ENCODE peak calls at places on chromosomes 7 and 10, in four cellular contexts. One of them, this sample, is unnamed.

GRCh38 chr10:22620140-22620857 is 94.1 kb downstream of the PIP4K2A start:
- DNase-seq in GM12878: no peak
- DNase-seq in HepG2: no peak
- DNase-seq in K562: peak; percentile 43
- DNase-seq in this sample: no peak

GRCh38 chr10:108450280-108450679 is 1285.8 kb upstream of the SORCS1 start:
- DNase-seq in GM12878: no peak
- DNase-seq in HepG2: no peak
- DNase-seq in K562: no peak
- DNase-seq in this sample: no peak

GRCh38 chr7:152931583-152931982 is 172.0 kb downstream of the ACTR3B start:
- DNase-seq in GM12878: no peak
- DNase-seq in HepG2: no peak
- DNase-seq in K562: no peak
- DNase-seq in this sample: no peak

GRCh38 chr7:55977831-55978230 is 13.4 kb downstream of the NIPSNAP2 start:
- DNase-seq in GM12878: no peak
- DNase-seq in HepG2: no peak
- DNase-seq in K562: no peak
- DNase-seq in this sample: no peak

GRCh38 chr10:44083719-44084400 is 301.0 kb downstream of the CXCL12 start:
- DNase-seq in GM12878: no peak
- DNase-seq in HepG2: no peak
- DNase-seq in K562: no peak
- DNase-seq in this sample: no peak

GRCh38 chr10:87546221-87546620 is 41.5 kb downstream of the MINPP1 start:
- DNase-seq in GM12878: peak; percentile 17
- DNase-seq in HepG2: no peak
- DNase-seq in K562: peak; percentile 50
- DNase-seq in this sample: no peak

GRCh38 chr7:51069411-51070083 is 247.1 kb downstream of the COBL start:
- DNase-seq in GM12878: no peak
- DNase-seq in HepG2: no peak
- DNase-seq in K562: no peak
- DNase-seq in this sample: no peak

GRCh38 chr7:131459256-131459655 is 97.2 kb downstream of the PODXL start:
- DNase-seq in GM12878: no peak
- DNase-seq in HepG2: no peak
- DNase-seq in K562: no peak
- DNase-seq in this sample: no peak

GRCh38 chr7:98265841-98266271 is 13.8 kb upstream of the TECPR1 start:
- DNase-seq in GM12878: no peak
- DNase-seq in HepG2: no peak
- DNase-seq in K562: no peak
- DNase-seq in this sample: no peak

GRCh38 chr7:12458520-12459131 is 55.0 kb upstream of the VWDE start:
- DNase-seq in GM12878: no peak
- DNase-seq in HepG2: peak; percentile 28
- DNase-seq in K562: peak; percentile 71
- DNase-seq in this sample: peak; percentile 49

GRCh38 chr10:35765996-35766395 is 123.9 kb upstream of the FZD8 start:
- DNase-seq in GM12878: no peak
- DNase-seq in HepG2: no peak
- DNase-seq in K562: no peak
- DNase-seq in this sample: no peak

GRCh38 chr7:143958781-143959180 is 4.1 kb downstream of the OR2F1 start:
- DNase-seq in GM12878: no peak
- DNase-seq in HepG2: peak; percentile 65
- DNase-seq in K562: no peak
- DNase-seq in this sample: no peak

GRCh38 chr7:31027161-31027965 is 24.7 kb upstream of the ADCYAP1R1 start:
- DNase-seq in GM12878: no peak
- DNase-seq in HepG2: no peak
- DNase-seq in K562: no peak
- DNase-seq in this sample: no peak

GRCh38 chr10:13072339-13072738 is 27.6 kb upstream of the OPTN start:
- DNase-seq in GM12878: no peak
- DNase-seq in HepG2: no peak
- DNase-seq in K562: no peak
- DNase-seq in this sample: no peak

GRCh38 chr7:85186083-85186520 is 754 bp downstream of the SEMA3D start:
- DNase-seq in GM12878: no peak
- DNase-seq in HepG2: no peak
- DNase-seq in K562: no peak
- DNase-seq in this sample: peak; percentile 42

GRCh38 chr10:125152646-125153368 is 7.6 kb downstream of the CTBP2 start:
- DNase-seq in GM12878: no peak
- DNase-seq in HepG2: no peak
- DNase-seq in K562: no peak
- DNase-seq in this sample: no peak

GRCh38 chr10:97813311-97813710 is 36.3 kb upstream of the GOLGA7B start:
- DNase-seq in GM12878: no peak
- DNase-seq in HepG2: no peak
- DNase-seq in K562: no peak
- DNase-seq in this sample: no peak

GRCh38 chr7:64883113-64883905 is 19.8 kb upstream of the ZNF273 start:
- DNase-seq in GM12878: no peak
- DNase-seq in HepG2: no peak
- DNase-seq in K562: no peak
- DNase-seq in this sample: no peak

GRCh38 chr10:73774637-73775036 is 7.2 kb upstream of the CHCHD1 start:
- DNase-seq in GM12878: no peak
- DNase-seq in HepG2: peak; percentile 18
- DNase-seq in K562: peak; percentile 80
- DNase-seq in this sample: no peak

GRCh38 chr10:116769791-116770190 is 27.4 kb upstream of the HSPA12A start:
- DNase-seq in GM12878: no peak
- DNase-seq in HepG2: peak; percentile 32
- DNase-seq in K562: no peak
- DNase-seq in this sample: no peak

GRCh38 chr7:6533893-6534804 is 17.1 kb downstream of the GRID2IP start:
- DNase-seq in GM12878: peak; percentile 7
- DNase-seq in HepG2: no peak
- DNase-seq in K562: no peak
- DNase-seq in this sample: no peak

GRCh38 chr10:98338896-98339295 is 70.9 kb upstream of the LOXL4 start:
- DNase-seq in GM12878: no peak
- DNase-seq in HepG2: no peak
- DNase-seq in K562: no peak
- DNase-seq in this sample: no peak

GRCh38 chr10:60677541-60678129 is 100.6 kb upstream of the CDK1 start:
- DNase-seq in GM12878: no peak
- DNase-seq in HepG2: no peak
- DNase-seq in K562: no peak
- DNase-seq in this sample: no peak
- TF ChIP-seq TARDBP in GM12878: no peak
- TF ChIP-seq TARDBP in HepG2: no peak
- TF ChIP-seq TARDBP in K562: no peak
- TF ChIP-seq TARDBP in this sample: no peak

GRCh38 chr10:79155301-79156081 is 86.7 kb downstream of the ZMIZ1 start:
- DNase-seq in GM12878: no peak
- DNase-seq in HepG2: no peak
- DNase-seq in K562: no peak
- DNase-seq in this sample: no peak
- TF ChIP-seq SP1 in GM12878: no peak
- TF ChIP-seq SP1 in HepG2: no peak
- TF ChIP-seq SP1 in K562: no peak
- TF ChIP-seq SP1 in this sample: no peak

DNA sequence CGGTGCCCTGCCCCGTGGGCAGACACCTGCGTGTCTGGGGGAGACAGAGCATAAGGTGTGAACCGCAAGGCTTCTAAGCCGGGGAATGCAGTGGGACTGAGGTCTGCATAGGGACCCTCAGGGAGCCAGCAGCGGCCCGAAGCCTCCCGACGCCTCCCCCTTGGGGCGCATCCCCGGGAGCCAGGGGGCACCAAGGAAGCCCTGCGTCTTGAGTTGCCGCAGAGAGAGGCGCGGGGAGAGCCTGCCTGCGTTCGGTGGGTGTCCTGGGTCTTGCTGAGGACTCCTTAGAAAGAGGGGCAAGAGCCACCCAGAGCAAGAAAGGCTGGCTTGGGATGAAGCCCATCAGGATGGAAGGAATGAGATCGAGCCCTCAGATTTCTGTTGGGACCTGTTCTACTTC is 18.2 kb upstream of the UNCX start:
- DNase-seq in GM12878: no peak
- DNase-seq in HepG2: no peak
- DNase-seq in K562: no peak
- DNase-seq in this sample: no peak
- TF ChIP-seq TARDBP in GM12878: no peak
- TF ChIP-seq TARDBP in HepG2: no peak
- TF ChIP-seq TARDBP in K562: no peak
- TF ChIP-seq TARDBP in this sample: no peak

GRCh38 chr7:117007285-117007684 is 54.0 kb downstream of the ST7 start:
- DNase-seq in GM12878: no peak
- DNase-seq in HepG2: no peak
- DNase-seq in K562: no peak
- DNase-seq in this sample: no peak

GRCh38 chr7:117009705-117010361 is 56.5 kb downstream of the ST7 start:
- DNase-seq in GM12878: no peak
- DNase-seq in HepG2: no peak
- DNase-seq in K562: no peak
- DNase-seq in this sample: no peak

GRCh38 chr7:117010375-117011133 is 57.3 kb downstream of the ST7 start:
- DNase-seq in GM12878: peak; percentile 51
- DNase-seq in HepG2: no peak
- DNase-seq in K562: no peak
- DNase-seq in this sample: no peak

GRCh38 chr7:117011419-117012260 is 58.3 kb downstream of the ST7 start:
- DNase-seq in GM12878: peak; percentile 92
- DNase-seq in HepG2: no peak
- DNase-seq in K562: peak; percentile 52
- DNase-seq in this sample: no peak

GRCh38 chr7:117008849-117009531 is 55.7 kb downstream of the ST7 start:
- DNase-seq in GM12878: no peak
- DNase-seq in HepG2: no peak
- DNase-seq in K562: no peak
- DNase-seq in this sample: no peak
- TF ChIP-seq SP1 in GM12878: no peak
- TF ChIP-seq SP1 in HepG2: no peak
- TF ChIP-seq SP1 in K562: no peak
- TF ChIP-seq SP1 in this sample: no peak

DNA sequence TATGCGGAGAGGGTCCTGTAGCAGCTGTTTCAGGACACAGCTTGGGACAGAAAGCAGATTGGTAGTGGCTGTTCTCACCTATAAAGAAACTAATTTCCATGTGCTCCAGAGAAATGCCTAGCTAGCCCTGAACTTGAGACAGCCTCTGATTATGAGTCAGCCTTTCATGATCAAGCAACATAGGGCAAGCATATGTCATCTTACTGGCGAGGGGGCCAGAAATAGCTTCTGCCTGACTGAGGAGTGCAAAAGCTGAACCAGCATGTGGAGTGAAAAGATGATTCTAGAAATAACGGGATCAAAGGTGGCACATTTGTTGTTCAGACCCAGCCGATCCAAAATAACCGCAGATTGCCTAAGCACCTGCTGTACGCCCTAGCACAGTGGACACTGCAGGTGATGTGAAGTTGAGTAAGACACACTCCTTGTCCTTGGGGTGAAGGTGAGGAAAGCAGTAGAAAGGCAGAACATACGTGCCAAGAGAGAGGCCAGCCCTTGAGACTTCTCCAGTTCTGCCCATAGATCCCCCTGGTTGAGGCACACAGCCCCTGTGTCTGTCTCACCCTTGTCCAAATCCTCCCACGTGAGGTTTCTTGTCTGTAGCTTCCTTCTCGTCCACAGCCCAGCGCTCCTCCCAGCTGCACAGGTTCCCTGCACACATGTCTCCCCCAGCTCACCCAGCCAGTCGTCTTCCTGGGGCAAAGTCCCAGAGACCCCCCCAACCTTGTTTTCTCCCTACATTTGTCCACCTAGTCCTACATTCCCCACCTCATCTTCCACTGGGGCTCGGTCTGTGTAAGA is 2.7 kb upstream of the BCL7B start:
- DNase-seq in GM12878: no peak
- DNase-seq in HepG2: peak; percentile 46
- DNase-seq in K562: peak; percentile 64
- DNase-seq in this sample: no peak
- TF ChIP-seq TARDBP in GM12878: no peak
- TF ChIP-seq TARDBP in HepG2: no peak
- TF ChIP-seq TARDBP in K562: no peak
- TF ChIP-seq TARDBP in this sample: no peak

DNA sequence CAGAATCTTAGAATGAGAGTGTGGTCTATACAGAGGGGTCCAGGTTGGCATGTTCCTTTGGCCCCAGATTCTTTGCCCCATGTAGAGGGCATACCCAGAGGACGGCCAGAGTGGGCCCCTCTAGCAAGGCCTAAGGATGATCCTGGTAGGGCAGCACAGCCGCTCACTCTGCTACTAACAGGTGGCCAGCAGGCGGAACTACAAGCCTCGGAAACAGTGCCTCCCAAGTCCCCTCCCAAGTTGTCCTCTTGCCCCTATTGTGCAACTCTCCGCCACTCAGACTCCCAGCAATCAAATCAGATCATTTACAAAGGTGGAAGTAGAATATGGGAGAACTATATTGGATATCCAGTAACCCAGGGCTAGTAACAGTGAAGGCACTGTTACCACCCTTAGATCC is 107.4 kb downstream of the STRA8 start:
- DNase-seq in GM12878: no peak
- DNase-seq in HepG2: peak; percentile 59
- DNase-seq in K562: no peak
- DNase-seq in this sample: no peak
- TF ChIP-seq SP1 in GM12878: no peak
- TF ChIP-seq SP1 in HepG2: no peak
- TF ChIP-seq SP1 in K562: no peak
- TF ChIP-seq SP1 in this sample: no peak

DNA sequence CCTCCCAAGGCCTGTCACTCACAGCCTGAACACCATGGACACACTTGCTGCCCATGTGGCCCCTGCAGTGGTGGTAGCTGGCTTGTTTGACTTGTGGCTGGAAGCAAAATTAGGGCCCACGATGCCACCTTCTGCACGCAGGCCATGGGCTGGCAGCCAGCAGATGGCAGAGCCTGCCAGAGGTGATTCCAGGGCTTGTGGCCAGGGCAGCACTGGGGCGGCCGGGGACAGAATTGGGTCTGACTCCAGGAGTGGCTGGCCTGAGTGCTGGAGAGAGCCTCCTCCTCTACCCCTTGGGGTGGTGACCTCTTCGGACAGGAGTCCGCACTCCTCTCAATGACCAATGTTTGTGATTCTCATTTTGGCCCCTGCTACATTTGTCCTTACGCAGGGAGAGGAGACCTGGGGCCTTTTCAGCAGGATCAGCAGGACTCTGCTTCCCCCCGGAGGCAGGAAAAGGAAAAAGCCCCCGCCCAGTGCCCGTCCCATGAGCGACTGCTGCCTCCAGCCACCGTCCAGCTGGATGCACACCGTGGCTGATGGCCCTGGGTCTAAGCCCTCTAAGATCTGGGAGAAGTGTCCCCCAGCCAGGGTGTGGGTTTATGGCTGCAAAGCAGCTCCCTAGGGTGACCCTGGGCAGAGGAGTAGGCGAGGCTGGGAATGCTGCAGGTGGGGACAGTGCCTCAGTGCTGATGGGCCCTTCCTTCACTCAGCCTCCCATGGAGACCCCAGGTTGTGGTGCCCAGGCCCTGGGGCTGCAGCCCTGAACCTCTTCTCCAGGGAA is 26.5 kb downstream of the DNAJB12 start:
- DNase-seq in GM12878: no peak
- DNase-seq in HepG2: peak; percentile 71
- DNase-seq in K562: peak; percentile 87
- DNase-seq in this sample: peak; percentile 65
- TF ChIP-seq TARDBP in GM12878: no peak
- TF ChIP-seq TARDBP in HepG2: peak; percentile 55
- TF ChIP-seq TARDBP in K562: no peak
- TF ChIP-seq TARDBP in this sample: no peak

This sample was measured in HEK293T.